ENCODE peak calls at places on chromosomes 12 and 14, in seven cellular contexts. C is neuronal stem cell, A is IMR-90, X is heart left ventricle, Y is stomach, B is AG04450, J is body of pancreas. S is an unnamed sample. For H3K27me3, the result is how much of the 10 kb centered on the place peaks cover.

GRCh38 chr12:123242083-123242904 is 9.1 kb downstream of the MTRFR start:
- DNase-seq in C (no peak), A (peak), X (no peak), Y (no peak), B (no peak), J (no peak), S (no peak)

GRCh38 chr14:97408937-97409860 is 612.0 kb downstream of the VRK1 start:
- DNase-seq in C (no peak), A (no peak), X (no peak), Y (no peak), B (no peak), J (no peak), S (no peak)

GRCh38 chr12:66398931-66399625 is 96.8 kb downstream of the HELB start:
- DNase-seq in C (no peak), A (peak), X (no peak), Y (no peak), B (no peak), J (no peak), S (no peak)

GRCh38 chr12:47736877-47737676 is 11.8 kb upstream of the ENDOU start:
- DNase-seq in C (no peak), A (peak), X (peak), Y (peak), B (peak), J (peak), S (peak)

GRCh38 chr12:104514127-104514810 is 57.5 kb downstream of the CHST11 start:
- DNase-seq in C (no peak), A (no peak), X (peak), Y (no peak), B (no peak), J (no peak), S (no peak)

GRCh38 chr14:72716471-72716870 is 177.4 kb downstream of the DPF3 start:
- DNase-seq in C (no peak), A (peak), X (no peak), Y (no peak), B (no peak), J (no peak), S (no peak)

GRCh38 chr12:64621257-64621942 is 11.1 kb downstream of the RASSF3 start:
- DNase-seq in C (no peak), A (peak), X (no peak), Y (no peak), B (peak), J (no peak), S (no peak)

GRCh38 chr12:22656376-22656775 is 31.4 kb downstream of the ETNK1 start:
- DNase-seq in C (no peak), A (no peak), X (no peak), Y (no peak), B (no peak), J (no peak), S (no peak)

GRCh38 chr12:49365542-49365941 is 1.7 kb upstream of the SPATS2 start:
- DNase-seq in C (no peak), A (peak), X (no peak), Y (no peak), B (no peak), J (no peak), S (no peak)

GRCh38 chr12:130655010-130655409 is 61.1 kb downstream of the RIMBP2 start:
- DNase-seq in C (no peak), A (no peak), X (no peak), Y (no peak), B (no peak), J (no peak), S (no peak)

GRCh38 chr14:91154851-91155625 is 41.2 kb downstream of the DGLUCY start:
- DNase-seq in C (no peak), A (peak), X (peak), Y (peak), B (peak), J (peak), S (no peak)

GRCh38 chr12:89568484-89568883 is 42.6 kb upstream of the POC1B start:
- DNase-seq in C (no peak), A (no peak), X (no peak), Y (no peak), B (no peak), J (no peak), S (no peak)

GRCh38 chr14:100375273-100375962 is 52.3 kb downstream of the SLC25A47 start:
- DNase-seq in C (no peak), A (peak), X (peak), Y (peak), B (peak), J (peak), S (peak)

GRCh38 chr14:74034572-74034971 is 15.4 kb downstream of the BBOF1 start:
- DNase-seq in C (no peak), A (no peak), X (no peak), Y (no peak), B (no peak), J (no peak), S (no peak)

GRCh38 chr12:114313910-114314309 is 92.0 kb downstream of the TBX5 start:
- DNase-seq in C (no peak), A (no peak), X (no peak), Y (no peak), B (no peak), J (no peak), S (no peak)

GRCh38 chr12:93497456-93497855 is 30.1 kb downstream of the MRPL42 start:
- DNase-seq in C (no peak), A (no peak), X (no peak), Y (no peak), B (no peak), J (no peak), S (no peak)

GRCh38 chr14:103078420-103078749 is 5.6 kb upstream of the LBHD2 start:
- DNase-seq in C (peak), A (peak), X (peak), Y (peak), B (peak), J (peak), S (peak)

GRCh38 chr12:3727877-3728632 is 24.9 kb downstream of the CRACR2A start:
- DNase-seq in C (no peak), A (peak), X (no peak), Y (no peak), B (peak), J (peak), S (no peak)

GRCh38 chr14:34502826-34503225 is 36.7 kb downstream of the EAPP start:
- DNase-seq in C (no peak), A (peak), X (no peak), Y (no peak), B (no peak), J (no peak), S (no peak)

GRCh38 chr12:111451649-111452129 is 46.0 kb downstream of the SH2B3 start:
- DNase-seq in C (peak), A (peak), X (no peak), Y (peak), B (no peak), J (no peak), S (no peak)

GRCh38 chr14:70203686-70204085 is 14.9 kb upstream of the SLC8A3 start:
- DNase-seq in C (no peak), A (no peak), X (no peak), Y (no peak), B (no peak), J (no peak), S (no peak)

GRCh38 chr14:51304428-51304827 is 64.4 kb downstream of the TMX1 start:
- DNase-seq in C (no peak), A (peak), X (no peak), Y (no peak), B (no peak), J (no peak), S (no peak)

GRCh38 chr12:23222801-23223200 is 597.8 kb downstream of the ETNK1 start:
- DNase-seq in C (no peak), A (no peak), X (peak), Y (no peak), B (no peak), J (no peak), S (no peak)

GRCh38 chr12:51961834-51962233 is 10.3 kb downstream of the ACVR1B start:
- DNase-seq in C (no peak), A (no peak), X (no peak), Y (no peak), B (no peak), J (no peak), S (no peak)

GRCh38 chr12:117671734-117672133 is 297.1 kb downstream of the KSR2 start:
- DNase-seq in C (peak), A (no peak), X (no peak), Y (no peak), B (no peak), J (peak), S (peak)

GRCh38 chr14:59474172-59474571 is 9.0 kb upstream of the GPR135 start:
- DNase-seq in C (no peak), A (peak), X (no peak), Y (no peak), B (no peak), J (no peak), S (no peak)

GRCh38 chr12:78034025-78034424 is 203.3 kb downstream of the NAV3 start:
- DNase-seq in C (no peak), A (peak), X (no peak), Y (no peak), B (no peak), J (peak), S (no peak)

GRCh38 chr14:55120466-55121144 is 8.4 kb upstream of the LGALS3 start:
- DNase-seq in C (no peak), A (no peak), X (no peak), Y (peak), B (no peak), J (peak), S (no peak)

DNA sequence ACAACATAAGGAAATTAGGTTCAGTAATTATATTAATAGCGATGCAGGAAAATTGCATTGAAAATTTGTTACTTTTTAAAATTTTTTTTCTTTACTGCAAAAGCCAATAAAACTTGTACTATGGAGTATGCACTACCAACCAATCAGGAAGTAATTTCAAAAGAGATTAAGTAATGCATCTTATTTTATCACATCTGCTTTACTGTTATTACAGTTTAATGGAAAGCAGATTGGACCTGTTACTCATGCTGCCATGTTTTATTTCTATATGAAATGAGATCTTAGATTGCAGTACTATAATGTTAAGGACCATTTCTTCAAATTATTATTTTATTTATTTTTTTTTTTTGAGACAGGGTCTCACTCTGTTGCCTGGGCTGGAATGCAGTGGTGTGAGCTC is 1.7 kb upstream of the STRN3 start:
- DNase-seq in C (no peak), A (no peak), X (no peak), Y (no peak), B (no peak), J (no peak), S (no peak)
- H3K4me3 ChIP-seq in C (peak), A (no peak), X (no peak), Y (peak), B (no peak), J (no peak), S (peak)

DNA sequence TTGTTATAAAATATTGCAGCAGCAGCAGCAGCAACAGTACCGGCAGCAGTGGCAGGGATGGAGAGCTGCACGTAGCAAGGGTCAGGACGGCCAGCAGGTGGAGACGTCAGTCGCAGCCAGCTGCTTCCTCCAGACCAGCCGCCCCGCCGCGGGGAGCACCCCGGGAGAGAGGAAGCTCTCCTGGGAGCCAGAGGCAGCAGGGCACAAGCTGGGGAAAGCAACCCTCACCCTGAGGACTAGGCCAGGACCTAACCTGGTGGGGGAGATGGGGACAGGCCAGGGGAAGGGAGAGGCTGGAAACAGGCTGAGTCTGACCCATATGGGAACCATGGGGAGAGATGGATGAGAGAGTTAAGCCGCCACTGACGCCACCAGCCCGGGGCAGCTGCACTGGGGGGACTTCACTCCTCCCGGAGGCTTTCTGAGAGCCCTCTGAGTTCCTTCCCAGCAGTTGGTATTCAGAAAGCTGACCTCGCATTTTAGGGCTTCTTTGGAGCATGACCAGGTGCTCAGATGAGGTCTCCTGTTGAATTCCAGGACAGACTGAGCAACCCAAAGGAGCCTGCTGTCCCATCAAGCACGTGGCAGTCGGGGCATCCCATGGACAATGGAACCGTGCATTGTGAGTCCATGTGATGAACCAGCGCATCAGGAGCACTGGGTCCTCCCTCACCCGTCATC is 56.3 kb downstream of the SPTB start:
- DNase-seq in C (peak), A (peak), X (peak), Y (peak), B (no peak), J (peak), S (peak)
- H3K27me3 ChIP-seq in C (half or more), A (under half), X (under half), Y (under half), B (under half), J (under half), S (under half)

DNA sequence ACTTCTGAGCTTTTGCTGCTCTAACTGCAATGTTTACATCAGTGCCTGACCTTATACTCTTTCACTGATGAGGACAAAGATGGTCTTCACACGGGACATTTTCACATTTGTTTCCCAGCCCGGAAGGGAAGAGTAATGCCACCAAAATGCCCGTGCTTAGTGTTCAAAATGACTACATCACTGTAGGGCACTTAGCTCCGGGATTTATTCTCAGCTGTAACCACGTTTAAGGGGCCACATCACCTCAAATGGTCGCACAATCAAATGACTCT is 2.9 kb downstream of the GSG1 start:
- DNase-seq in C (no peak), A (no peak), X (no peak), Y (no peak), B (no peak), J (no peak), S (no peak)
- H3K4me3 ChIP-seq in C (peak), A (peak), X (peak), Y (peak), B (peak), J (no peak), S (peak)

DNA sequence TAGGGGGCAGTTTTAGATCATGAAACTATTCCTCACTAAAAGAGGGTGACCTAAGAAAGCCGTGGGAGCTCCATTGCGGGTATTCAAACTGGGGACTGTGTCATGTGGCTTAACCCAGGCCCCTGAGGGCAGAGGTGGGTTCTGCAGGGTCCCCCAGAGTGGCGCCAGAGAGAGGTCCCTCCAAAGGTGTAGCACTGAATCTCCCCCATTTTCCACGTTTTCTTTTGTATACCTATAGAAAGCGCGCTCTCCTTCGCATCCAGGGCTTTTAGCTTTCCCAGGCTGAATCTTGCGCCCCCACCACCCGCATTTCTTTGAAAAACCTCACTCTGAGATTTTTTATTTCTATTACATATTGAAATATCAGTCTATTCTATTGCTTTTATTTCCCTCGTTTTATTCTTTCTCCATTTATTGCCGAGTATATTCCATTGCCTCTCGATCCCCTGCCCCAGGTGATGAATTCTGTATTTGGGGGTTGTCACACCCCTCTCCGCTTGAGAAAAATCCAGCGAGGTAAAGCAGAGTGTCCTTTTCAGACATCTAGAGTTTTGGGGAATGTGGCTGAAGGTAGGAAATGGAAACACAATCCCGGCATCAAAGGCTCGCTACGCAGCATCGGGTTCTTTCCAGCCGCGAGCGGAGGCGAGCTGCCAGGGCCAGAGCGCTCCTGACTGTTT is 895 bp upstream of the HOXC13 start:
- DNase-seq in C (no peak), A (no peak), X (no peak), Y (no peak), B (no peak), J (no peak), S (no peak)
- H3K27me3 ChIP-seq in C (half or more), A (half or more), X (half or more), Y (under half), B (half or more), J (half or more), S (half or more)

GRCh38 chr12:76236640-76237039 is 111.6 kb downstream of the BBS10 start:
- DNase-seq in C (no peak), A (peak), X (no peak), Y (no peak), B (no peak), J (no peak), S (no peak)
- H3K4me3 ChIP-seq in C (no peak), A (no peak), X (no peak), Y (no peak), B (no peak), J (no peak), S (no peak)